ENCODE peak calls at places on chromosomes 13 and 19, in nine cellular contexts. One of them, this sample, is unnamed.
A peak's percentile ranks its signal among the peaks of the same experiment; 100 is the strongest.

GRCh38 chr13:67229438-67230242 is 496 bp downstream of the PCDH9 start:
- DNase-seq in H9: no peak
- DNase-seq in thoracic aorta: no peak
- DNase-seq in effector memory CD4-positive, alpha-beta T cell: no peak
- DNase-seq in CD8-positive, alpha-beta memory T cell: no peak
- DNase-seq in small intestine: no peak
- DNase-seq in CD4-positive, alpha-beta T cell: no peak
- DNase-seq in aorta: no peak
- DNase-seq in lower lobe of right lung: no peak
- DNase-seq in this sample: peak; percentile 31

GRCh38 chr19:49441210-49441959 is at the start of gene SLC17A7:
- DNase-seq in H9: peak; percentile 91
- DNase-seq in thoracic aorta: no peak
- DNase-seq in effector memory CD4-positive, alpha-beta T cell: peak; percentile 44
- DNase-seq in CD8-positive, alpha-beta memory T cell: peak; percentile 45
- DNase-seq in small intestine: no peak
- DNase-seq in CD4-positive, alpha-beta T cell: peak; percentile 41
- DNase-seq in aorta: no peak
- DNase-seq in lower lobe of right lung: no peak
- DNase-seq in this sample: peak; percentile 82

GRCh38 chr19:7904074-7905020 is 670 bp downstream of the MAP2K7 start:
- DNase-seq in H9: no peak
- DNase-seq in thoracic aorta: no peak
- DNase-seq in effector memory CD4-positive, alpha-beta T cell: peak; percentile 77
- DNase-seq in CD8-positive, alpha-beta memory T cell: peak; percentile 88
- DNase-seq in small intestine: peak; percentile 49
- DNase-seq in CD4-positive, alpha-beta T cell: no peak
- DNase-seq in aorta: peak; percentile 88
- DNase-seq in lower lobe of right lung: peak; percentile 77
- DNase-seq in this sample: no peak

GRCh38 chr13:90154311-90154960 is 1193.1 kb upstream of the MIR17HG start:
- DNase-seq in H9: no peak
- DNase-seq in thoracic aorta: no peak
- DNase-seq in effector memory CD4-positive, alpha-beta T cell: no peak
- DNase-seq in CD8-positive, alpha-beta memory T cell: no peak
- DNase-seq in small intestine: no peak
- DNase-seq in CD4-positive, alpha-beta T cell: no peak
- DNase-seq in aorta: no peak
- DNase-seq in lower lobe of right lung: no peak
- DNase-seq in this sample: no peak

GRCh38 chr13:91269237-91269636 is 78.2 kb upstream of the MIR17HG start:
- DNase-seq in H9: no peak
- DNase-seq in thoracic aorta: no peak
- DNase-seq in effector memory CD4-positive, alpha-beta T cell: no peak
- DNase-seq in CD8-positive, alpha-beta memory T cell: no peak
- DNase-seq in small intestine: no peak
- DNase-seq in CD4-positive, alpha-beta T cell: no peak
- DNase-seq in aorta: no peak
- DNase-seq in lower lobe of right lung: no peak
- DNase-seq in this sample: no peak

GRCh38 chr13:45048890-45049407 is 59.6 kb downstream of the GPALPP1 start:
- DNase-seq in H9: no peak
- DNase-seq in thoracic aorta: no peak
- DNase-seq in effector memory CD4-positive, alpha-beta T cell: no peak
- DNase-seq in CD8-positive, alpha-beta memory T cell: no peak
- DNase-seq in small intestine: no peak
- DNase-seq in CD4-positive, alpha-beta T cell: no peak
- DNase-seq in aorta: no peak
- DNase-seq in lower lobe of right lung: no peak
- DNase-seq in this sample: no peak

GRCh38 chr19:10518444-10519361 is 1.5 kb upstream of the S1PR5 start:
- DNase-seq in H9: no peak
- DNase-seq in thoracic aorta: no peak
- DNase-seq in effector memory CD4-positive, alpha-beta T cell: no peak
- DNase-seq in CD8-positive, alpha-beta memory T cell: peak; percentile 53
- DNase-seq in small intestine: no peak
- DNase-seq in CD4-positive, alpha-beta T cell: no peak
- DNase-seq in aorta: no peak
- DNase-seq in lower lobe of right lung: no peak
- DNase-seq in this sample: no peak

GRCh38 chr19:35348909-35349611 is 1.4 kb downstream of the FFAR1 start:
- DNase-seq in H9: peak; percentile 37
- DNase-seq in thoracic aorta: no peak
- DNase-seq in effector memory CD4-positive, alpha-beta T cell: no peak
- DNase-seq in CD8-positive, alpha-beta memory T cell: no peak
- DNase-seq in small intestine: no peak
- DNase-seq in CD4-positive, alpha-beta T cell: no peak
- DNase-seq in aorta: peak; percentile 62
- DNase-seq in lower lobe of right lung: peak; percentile 14
- DNase-seq in this sample: no peak

GRCh38 chr19:18100710-18101109 is 3.1 kb downstream of the MAST3 start:
- DNase-seq in H9: peak; percentile 95
- DNase-seq in thoracic aorta: no peak
- DNase-seq in effector memory CD4-positive, alpha-beta T cell: no peak
- DNase-seq in CD8-positive, alpha-beta memory T cell: no peak
- DNase-seq in small intestine: peak; percentile 46
- DNase-seq in CD4-positive, alpha-beta T cell: no peak
- DNase-seq in aorta: no peak
- DNase-seq in lower lobe of right lung: no peak
- DNase-seq in this sample: no peak

GRCh38 chr13:64704121-64704520 is 2526.0 kb downstream of the PCDH9 start:
- DNase-seq in H9: no peak
- DNase-seq in thoracic aorta: no peak
- DNase-seq in effector memory CD4-positive, alpha-beta T cell: no peak
- DNase-seq in CD8-positive, alpha-beta memory T cell: no peak
- DNase-seq in small intestine: no peak
- DNase-seq in CD4-positive, alpha-beta T cell: no peak
- DNase-seq in aorta: no peak
- DNase-seq in lower lobe of right lung: no peak
- DNase-seq in this sample: no peak

GRCh38 chr13:97880298-97880675 is 73.2 kb upstream of the IPO5 start:
- DNase-seq in H9: no peak
- DNase-seq in thoracic aorta: no peak
- DNase-seq in effector memory CD4-positive, alpha-beta T cell: no peak
- DNase-seq in CD8-positive, alpha-beta memory T cell: no peak
- DNase-seq in small intestine: no peak
- DNase-seq in CD4-positive, alpha-beta T cell: no peak
- DNase-seq in aorta: no peak
- DNase-seq in lower lobe of right lung: no peak
- DNase-seq in this sample: no peak

GRCh38 chr13:20428666-20429644 is 96.7 kb downstream of the CRYL1 start:
- DNase-seq in H9: no peak
- DNase-seq in thoracic aorta: no peak
- DNase-seq in effector memory CD4-positive, alpha-beta T cell: no peak
- DNase-seq in CD8-positive, alpha-beta memory T cell: no peak
- DNase-seq in small intestine: no peak
- DNase-seq in CD4-positive, alpha-beta T cell: no peak
- DNase-seq in aorta: no peak
- DNase-seq in lower lobe of right lung: no peak
- DNase-seq in this sample: no peak
- H3K9me3 ChIP-seq in H9: no peaks in the 10 kb centered on the region
- H3K9me3 ChIP-seq in thoracic aorta: no peaks in the 10 kb centered on the region
- H3K9me3 ChIP-seq in effector memory CD4-positive, alpha-beta T cell: no peaks in the 10 kb centered on the region
- H3K9me3 ChIP-seq in CD8-positive, alpha-beta memory T cell: no peaks in the 10 kb centered on the region
- H3K9me3 ChIP-seq in small intestine: no peaks in the 10 kb centered on the region
- H3K9me3 ChIP-seq in CD4-positive, alpha-beta T cell: no peaks in the 10 kb centered on the region
- H3K9me3 ChIP-seq in aorta: no peaks in the 10 kb centered on the region
- H3K9me3 ChIP-seq in lower lobe of right lung: no peaks in the 10 kb centered on the region
- H3K9me3 ChIP-seq in this sample: peaks cover 4% of the 10 kb centered on the region

GRCh38 chr13:23432589-23432988 is 913 bp downstream of the SACS start:
- DNase-seq in H9: no peak
- DNase-seq in thoracic aorta: no peak
- DNase-seq in effector memory CD4-positive, alpha-beta T cell: no peak
- DNase-seq in CD8-positive, alpha-beta memory T cell: no peak
- DNase-seq in small intestine: no peak
- DNase-seq in CD4-positive, alpha-beta T cell: no peak
- DNase-seq in aorta: no peak
- DNase-seq in lower lobe of right lung: no peak
- DNase-seq in this sample: no peak

GRCh38 chr13:23440821-23441608 is 7.5 kb upstream of the SACS start:
- DNase-seq in H9: no peak
- DNase-seq in thoracic aorta: no peak
- DNase-seq in effector memory CD4-positive, alpha-beta T cell: no peak
- DNase-seq in CD8-positive, alpha-beta memory T cell: no peak
- DNase-seq in small intestine: no peak
- DNase-seq in CD4-positive, alpha-beta T cell: no peak
- DNase-seq in aorta: no peak
- DNase-seq in lower lobe of right lung: no peak
- DNase-seq in this sample: no peak

GRCh38 chr13:23434431-23434830 is 929 bp upstream of the SACS start:
- DNase-seq in H9: no peak
- DNase-seq in thoracic aorta: no peak
- DNase-seq in effector memory CD4-positive, alpha-beta T cell: no peak
- DNase-seq in CD8-positive, alpha-beta memory T cell: no peak
- DNase-seq in small intestine: no peak
- DNase-seq in CD4-positive, alpha-beta T cell: no peak
- DNase-seq in aorta: no peak
- DNase-seq in lower lobe of right lung: no peak
- DNase-seq in this sample: no peak

GRCh38 chr13:23433171-23434153 is at the start of gene SACS:
- DNase-seq in H9: peak; percentile 86
- DNase-seq in thoracic aorta: no peak
- DNase-seq in effector memory CD4-positive, alpha-beta T cell: no peak
- DNase-seq in CD8-positive, alpha-beta memory T cell: no peak
- DNase-seq in small intestine: no peak
- DNase-seq in CD4-positive, alpha-beta T cell: no peak
- DNase-seq in aorta: no peak
- DNase-seq in lower lobe of right lung: no peak
- DNase-seq in this sample: peak; percentile 68

DNA sequence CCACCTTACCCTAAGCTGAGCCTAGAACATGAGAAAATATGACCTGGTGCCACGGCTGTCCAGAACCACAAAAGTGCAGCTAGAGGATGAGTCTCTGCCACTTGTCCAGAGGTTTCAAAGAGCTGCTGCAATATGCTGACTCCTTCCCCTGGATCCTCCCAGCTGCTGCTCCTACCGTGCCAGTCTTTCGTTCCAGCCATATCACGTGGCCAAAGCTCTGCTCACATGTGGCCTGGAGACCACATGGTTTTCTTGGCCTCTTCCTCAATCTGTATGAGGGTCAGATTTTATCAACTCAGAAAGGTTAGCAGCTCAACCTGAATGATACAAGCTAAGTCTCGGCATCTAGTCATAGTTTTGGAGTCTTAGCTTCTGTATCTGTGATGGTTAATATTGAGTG is 3.2 kb upstream of the SACS start:
- DNase-seq in H9: no peak
- DNase-seq in thoracic aorta: no peak
- DNase-seq in effector memory CD4-positive, alpha-beta T cell: no peak
- DNase-seq in CD8-positive, alpha-beta memory T cell: no peak
- DNase-seq in small intestine: no peak
- DNase-seq in CD4-positive, alpha-beta T cell: no peak
- DNase-seq in aorta: no peak
- DNase-seq in lower lobe of right lung: no peak
- DNase-seq in this sample: no peak
- H3K9me3 ChIP-seq in H9: no peaks in the 10 kb centered on the region
- H3K9me3 ChIP-seq in thoracic aorta: no peaks in the 10 kb centered on the region
- H3K9me3 ChIP-seq in effector memory CD4-positive, alpha-beta T cell: no peaks in the 10 kb centered on the region
- H3K9me3 ChIP-seq in CD8-positive, alpha-beta memory T cell: no peaks in the 10 kb centered on the region
- H3K9me3 ChIP-seq in small intestine: no peaks in the 10 kb centered on the region
- H3K9me3 ChIP-seq in CD4-positive, alpha-beta T cell: no peaks in the 10 kb centered on the region
- H3K9me3 ChIP-seq in aorta: no peaks in the 10 kb centered on the region
- H3K9me3 ChIP-seq in lower lobe of right lung: no peaks in the 10 kb centered on the region
- H3K9me3 ChIP-seq in this sample: no peaks in the 10 kb centered on the region

GRCh38 chr19:12217332-12217731 is 54.4 kb downstream of the ZNF136 start:
- DNase-seq in H9: no peak
- DNase-seq in thoracic aorta: no peak
- DNase-seq in effector memory CD4-positive, alpha-beta T cell: no peak
- DNase-seq in CD8-positive, alpha-beta memory T cell: no peak
- DNase-seq in small intestine: no peak
- DNase-seq in CD4-positive, alpha-beta T cell: no peak
- DNase-seq in aorta: no peak
- DNase-seq in lower lobe of right lung: no peak
- DNase-seq in this sample: no peak
- H3K9me3 ChIP-seq in H9: no peaks in the 10 kb centered on the region
- H3K9me3 ChIP-seq in thoracic aorta: peaks cover 64% of the 10 kb centered on the region
- H3K9me3 ChIP-seq in effector memory CD4-positive, alpha-beta T cell: peaks cover 13% of the 10 kb centered on the region
- H3K9me3 ChIP-seq in CD8-positive, alpha-beta memory T cell: peaks cover 17% of the 10 kb centered on the region
- H3K9me3 ChIP-seq in small intestine: peaks cover 2% of the 10 kb centered on the region
- H3K9me3 ChIP-seq in CD4-positive, alpha-beta T cell: peaks cover 58% of the 10 kb centered on the region
- H3K9me3 ChIP-seq in aorta: peaks cover 8% of the 10 kb centered on the region
- H3K9me3 ChIP-seq in lower lobe of right lung: peaks cover 58% of the 10 kb centered on the region
- H3K9me3 ChIP-seq in this sample: peaks cover 2% of the 10 kb centered on the region

DNA sequence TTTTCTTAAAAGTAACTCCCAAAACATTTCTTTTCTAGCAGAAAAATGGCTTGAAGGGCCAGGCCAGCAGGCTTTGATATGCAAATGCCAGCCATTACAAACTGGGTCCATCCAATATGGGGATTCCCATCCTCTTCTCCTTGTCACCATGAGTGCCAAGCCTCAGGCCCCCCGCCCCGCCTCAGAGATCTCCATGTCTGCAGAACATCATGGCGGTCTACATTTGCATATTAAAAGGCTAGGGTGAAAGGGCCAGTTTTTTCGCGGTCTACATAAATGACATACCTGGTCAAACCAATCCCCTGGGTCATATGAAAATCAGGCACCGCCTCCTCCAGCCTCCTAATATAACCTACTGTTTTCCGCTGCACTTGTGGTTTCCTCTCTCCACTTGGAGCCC is 1327.6 kb downstream of the UQCRFS1 start:
- DNase-seq in H9: peak; percentile 35
- DNase-seq in thoracic aorta: no peak
- DNase-seq in effector memory CD4-positive, alpha-beta T cell: no peak
- DNase-seq in CD8-positive, alpha-beta memory T cell: no peak
- DNase-seq in small intestine: no peak
- DNase-seq in CD4-positive, alpha-beta T cell: no peak
- DNase-seq in aorta: no peak
- DNase-seq in lower lobe of right lung: no peak
- DNase-seq in this sample: no peak
- H3K9me3 ChIP-seq in H9: peaks cover 100% of the 10 kb centered on the region
- H3K9me3 ChIP-seq in thoracic aorta: no peaks in the 10 kb centered on the region
- H3K9me3 ChIP-seq in effector memory CD4-positive, alpha-beta T cell: no peaks in the 10 kb centered on the region
- H3K9me3 ChIP-seq in CD8-positive, alpha-beta memory T cell: no peaks in the 10 kb centered on the region
- H3K9me3 ChIP-seq in small intestine: no peaks in the 10 kb centered on the region
- H3K9me3 ChIP-seq in CD4-positive, alpha-beta T cell: peaks cover 6% of the 10 kb centered on the region
- H3K9me3 ChIP-seq in aorta: no peaks in the 10 kb centered on the region
- H3K9me3 ChIP-seq in lower lobe of right lung: no peaks in the 10 kb centered on the region
- H3K9me3 ChIP-seq in this sample: no peaks in the 10 kb centered on the region

DNA sequence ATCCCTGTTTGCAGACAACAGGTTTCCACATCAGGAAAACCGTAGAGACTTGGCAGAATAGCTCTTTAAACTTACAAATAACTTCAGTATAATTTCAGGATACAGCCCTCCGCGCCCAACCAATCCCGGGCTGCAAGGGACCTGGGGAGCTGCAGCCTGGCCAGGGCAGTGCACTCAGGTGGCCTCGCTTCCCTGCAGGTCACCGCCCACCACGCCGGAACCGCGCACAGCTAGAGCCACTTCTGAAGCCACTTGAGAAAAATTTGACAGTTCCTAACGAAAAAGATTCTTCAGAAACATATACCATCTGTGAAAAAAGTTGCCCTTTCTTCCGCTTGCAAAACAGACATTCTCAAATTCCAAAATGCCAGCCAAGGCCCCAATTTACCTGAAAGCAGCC is 11.1 kb downstream of the ZNF91 start:
- DNase-seq in H9: no peak
- DNase-seq in thoracic aorta: no peak
- DNase-seq in effector memory CD4-positive, alpha-beta T cell: no peak
- DNase-seq in CD8-positive, alpha-beta memory T cell: no peak
- DNase-seq in small intestine: no peak
- DNase-seq in CD4-positive, alpha-beta T cell: no peak
- DNase-seq in aorta: no peak
- DNase-seq in lower lobe of right lung: no peak
- DNase-seq in this sample: no peak
- H3K9me3 ChIP-seq in H9: no peaks in the 10 kb centered on the region
- H3K9me3 ChIP-seq in thoracic aorta: peaks cover 53% of the 10 kb centered on the region
- H3K9me3 ChIP-seq in effector memory CD4-positive, alpha-beta T cell: peaks cover 28% of the 10 kb centered on the region
- H3K9me3 ChIP-seq in CD8-positive, alpha-beta memory T cell: peaks cover 35% of the 10 kb centered on the region
- H3K9me3 ChIP-seq in small intestine: peaks cover 5% of the 10 kb centered on the region
- H3K9me3 ChIP-seq in CD4-positive, alpha-beta T cell: peaks cover 77% of the 10 kb centered on the region
- H3K9me3 ChIP-seq in aorta: peaks cover 10% of the 10 kb centered on the region
- H3K9me3 ChIP-seq in lower lobe of right lung: peaks cover 74% of the 10 kb centered on the region
- H3K9me3 ChIP-seq in this sample: no peaks in the 10 kb centered on the region

GRCh38 chr19:44277331-44277730 is 17.6 kb downstream of the ZNF233 start:
- DNase-seq in H9: no peak
- DNase-seq in thoracic aorta: no peak
- DNase-seq in effector memory CD4-positive, alpha-beta T cell: no peak
- DNase-seq in CD8-positive, alpha-beta memory T cell: no peak
- DNase-seq in small intestine: no peak
- DNase-seq in CD4-positive, alpha-beta T cell: no peak
- DNase-seq in aorta: no peak
- DNase-seq in lower lobe of right lung: no peak
- DNase-seq in this sample: no peak
- H3K9me3 ChIP-seq in H9: peaks cover 8% of the 10 kb centered on the region
- H3K9me3 ChIP-seq in thoracic aorta: peaks cover 71% of the 10 kb centered on the region
- H3K9me3 ChIP-seq in effector memory CD4-positive, alpha-beta T cell: peaks cover 34% of the 10 kb centered on the region
- H3K9me3 ChIP-seq in CD8-positive, alpha-beta memory T cell: peaks cover 9% of the 10 kb centered on the region
- H3K9me3 ChIP-seq in small intestine: peaks cover 2% of the 10 kb centered on the region
- H3K9me3 ChIP-seq in CD4-positive, alpha-beta T cell: peaks cover 88% of the 10 kb centered on the region
- H3K9me3 ChIP-seq in aorta: peaks cover 19% of the 10 kb centered on the region
- H3K9me3 ChIP-seq in lower lobe of right lung: peaks cover 88% of the 10 kb centered on the region
- H3K9me3 ChIP-seq in this sample: no peaks in the 10 kb centered on the region

This sample was measured in WERI-Rb-1.